ENCODE peak calls at places on chromosome 4, in ten cellular contexts. L is uterus, F is GM06990, Y is BJ, X is RWPE1, O is endodermal cell, Z is AG09309, S is Panc1, I is IMR-90, R is left lung. A is an unnamed sample.

GRCh38 chr4:28391877-28392276 is 1531.2 kb downstream of the STIM2 start:
- DNase-seq in R (no peak), X (no peak), Z (peak), L (no peak), F (no peak), I (peak), S (no peak), Y (no peak), O (no peak), A (no peak)

GRCh38 chr4:176498857-176499256 is 179.1 kb downstream of the SPCS3 start:
- DNase-seq in Y (no peak), X (no peak), F (no peak), S (no peak), R (no peak), I (peak), L (no peak), Z (no peak), O (no peak), A (peak)

GRCh38 chr4:119647558-119647957 is 19.0 kb upstream of the PDE5A start:
- DNase-seq in Z (peak), X (no peak), O (no peak), R (no peak), I (peak), Y (no peak), L (no peak), F (no peak), S (no peak), A (no peak)

GRCh38 chr4:41205854-41206460 is 8.4 kb downstream of the APBB2 start:
- DNase-seq in I (peak), L (no peak), R (no peak), O (no peak), X (no peak), Y (no peak), Z (no peak), S (no peak), F (no peak), A (no peak)

GRCh38 chr4:145299380-145300076 is 119.1 kb upstream of the OTUD4 start:
- DNase-seq in X (peak), I (peak), O (no peak), S (no peak), Z (peak), F (peak), Y (peak), R (no peak), L (no peak), A (no peak)

GRCh38 chr4:94516999-94517398 is 65.3 kb downstream of the PDLIM5 start:
- DNase-seq in X (peak), L (peak), Z (no peak), O (no peak), S (no peak), F (no peak), Y (no peak), R (no peak), I (peak), A (no peak)

GRCh38 chr4:169417629-169418282 is 147.0 kb upstream of the SH3RF1 start:
- DNase-seq in Y (no peak), Z (no peak), R (no peak), X (no peak), O (no peak), S (no peak), L (no peak), F (no peak), I (no peak), A (no peak)

GRCh38 chr4:174009686-174010451 is 273.6 kb downstream of the FBXO8 start:
- DNase-seq in X (no peak), S (no peak), L (no peak), I (no peak), O (no peak), F (no peak), Y (no peak), R (no peak), Z (no peak), A (no peak)

GRCh38 chr4:6753891-6754290 is 28.6 kb upstream of the KIAA0232 start:
- DNase-seq in I (no peak), O (no peak), S (no peak), Y (no peak), F (no peak), Z (no peak), R (no peak), L (no peak), X (no peak), A (no peak)

GRCh38 chr4:152346979-152347378 is 188.9 kb downstream of the FBXW7 start:
- DNase-seq in I (no peak), Y (no peak), O (no peak), R (no peak), L (no peak), F (no peak), Z (no peak), X (no peak), S (no peak), A (no peak)

GRCh38 chr4:156377036-156377700 is 423.5 kb upstream of the CTSO start:
- DNase-seq in R (no peak), Y (no peak), I (peak), F (no peak), Z (no peak), O (no peak), X (no peak), S (no peak), L (no peak), A (no peak)

GRCh38 chr4:33924239-33924638 is 2320.1 kb downstream of the ARAP2 start:
- DNase-seq in Z (peak), O (peak), R (no peak), L (no peak), Y (peak), F (no peak), S (no peak), I (peak), X (no peak), A (no peak)

GRCh38 chr4:118811008-118811764 is 24.7 kb downstream of the SEC24D start:
- DNase-seq in O (no peak), Z (peak), Y (peak), F (no peak), S (no peak), L (peak), R (no peak), X (no peak), I (peak), A (no peak)

GRCh38 chr4:38803833-38804653 is 548 bp downstream of the TLR1 start:
- DNase-seq in F (peak), Y (no peak), Z (no peak), I (no peak), S (no peak), O (no peak), L (no peak), R (no peak), X (no peak), A (no peak)

GRCh38 chr4:37653601-37654000 is 32.6 kb downstream of the RELL1 start:
- DNase-seq in R (no peak), L (no peak), Z (no peak), I (no peak), X (no peak), S (no peak), F (no peak), O (peak), Y (no peak), A (no peak)

GRCh38 chr4:53688186-53688790 is 97.0 kb upstream of the LNX1 start:
- DNase-seq in S (no peak), O (no peak), R (peak), I (peak), Y (peak), L (no peak), F (no peak), Z (peak), X (peak), A (peak)

GRCh38 chr4:113328514-113328913 is 279.1 kb downstream of the ANK2 start:
- DNase-seq in S (no peak), X (no peak), I (no peak), L (peak), Z (no peak), F (no peak), Y (no peak), O (peak), R (no peak), A (no peak)

GRCh38 chr4:183638436-183638835 is 20.5 kb downstream of the RWDD4 start:
- DNase-seq in I (peak), F (no peak), O (no peak), Z (peak), R (no peak), L (no peak), S (no peak), Y (no peak), X (peak), A (no peak)

GRCh38 chr4:168995537-168996295 is 14.3 kb downstream of the CBR4 start:
- DNase-seq in R (no peak), L (no peak), F (no peak), Y (no peak), Z (no peak), S (no peak), O (no peak), I (peak), X (no peak), A (no peak)

GRCh38 chr4:166174717-166175510 is 301.9 kb downstream of the TLL1 start:
- DNase-seq in I (no peak), F (no peak), Z (no peak), X (no peak), Y (no peak), S (no peak), R (no peak), L (no peak), O (no peak), A (no peak)

GRCh38 chr4:183241322-183241640 is 78.8 kb downstream of the CLDN22 start:
- DNase-seq in Z (no peak), O (no peak), X (peak), R (no peak), S (no peak), I (peak), L (no peak), F (no peak), Y (no peak), A (peak)

GRCh38 chr4:8917321-8917811 is 45.7 kb upstream of the HMX1 start:
- DNase-seq in O (no peak), Y (no peak), I (no peak), R (no peak), X (no peak), L (no peak), Z (no peak), F (no peak), S (no peak), A (no peak)

DNA sequence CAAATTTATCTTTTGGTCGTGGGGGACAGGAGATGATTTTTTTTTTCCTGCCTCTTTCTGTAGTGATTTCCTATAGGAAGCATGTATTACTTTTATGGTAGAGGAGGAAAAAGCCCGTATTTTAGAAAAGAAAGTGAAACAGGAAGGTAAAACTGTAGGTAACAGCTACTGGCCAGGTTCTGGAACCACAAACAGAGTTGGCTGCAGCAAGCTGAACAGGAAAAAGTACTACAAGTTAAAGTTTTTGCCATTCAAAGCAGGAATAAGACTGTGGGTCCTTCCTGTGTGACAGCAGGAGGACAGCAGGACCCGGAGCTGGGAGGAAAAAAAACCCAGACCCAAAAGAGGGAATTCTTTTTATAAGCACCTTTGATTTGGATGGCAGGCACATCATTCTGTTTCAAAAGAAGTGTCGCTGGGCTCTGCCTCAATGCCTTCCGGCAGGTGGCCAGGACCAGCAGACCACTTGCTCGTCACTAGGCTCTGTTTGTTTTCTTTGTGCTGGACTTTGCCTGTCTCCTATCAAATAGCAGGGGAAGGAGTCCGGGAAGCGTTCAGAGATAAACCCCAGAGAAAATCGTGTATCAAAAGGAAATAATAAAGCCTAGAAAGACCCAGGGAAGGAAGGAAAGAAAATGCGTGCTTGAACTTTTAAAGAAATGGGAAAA is 277.9 kb downstream of the ADGRA3 start:
- DNase-seq in Z (no peak), X (no peak), I (no peak), R (no peak), Y (no peak), S (no peak), F (no peak), L (no peak), O (no peak), A (no peak)
- TF ChIP-seq CTCF in Z (no peak), X (no peak), I (no peak), R (no peak), Y (no peak), S (no peak), F (no peak), L (no peak), O (no peak), A (no peak)

DNA sequence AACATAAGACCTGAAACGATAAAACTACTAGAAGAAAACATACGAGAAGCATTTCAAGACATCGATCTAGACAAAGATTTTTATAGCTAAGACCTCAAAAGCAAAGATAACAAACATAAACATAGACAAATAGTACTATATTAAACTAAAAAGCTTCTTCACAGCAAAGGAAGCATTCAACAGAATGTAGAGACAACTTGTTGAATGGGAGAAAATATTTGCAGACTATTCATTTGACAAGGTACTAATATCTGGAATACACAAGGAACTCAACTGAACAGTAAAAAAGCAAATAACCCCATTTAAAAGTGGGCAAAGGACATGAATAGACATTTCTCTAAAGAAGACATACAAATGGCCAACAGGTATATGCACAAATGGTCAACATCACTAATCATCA is 49.8 kb downstream of the MANBA start:
- DNase-seq in Y (no peak), L (no peak), X (no peak), F (no peak), I (no peak), O (no peak), Z (no peak), R (no peak), S (no peak), A (no peak)
- TF ChIP-seq CTCF in Y (no peak), L (no peak), X (no peak), F (no peak), I (no peak), O (no peak), Z (no peak), R (no peak), S (no peak), A (no peak)

GRCh38 chr4:110678517-110678916 is 55.6 kb upstream of the PITX2 start:
- DNase-seq in R (no peak), S (no peak), Y (no peak), I (no peak), L (no peak), F (no peak), O (no peak), Z (no peak), X (no peak), A (no peak)
- TF ChIP-seq CTCF in R (no peak), S (no peak), Y (no peak), I (no peak), L (no peak), F (no peak), O (no peak), Z (no peak), X (no peak), A (no peak)

DNA sequence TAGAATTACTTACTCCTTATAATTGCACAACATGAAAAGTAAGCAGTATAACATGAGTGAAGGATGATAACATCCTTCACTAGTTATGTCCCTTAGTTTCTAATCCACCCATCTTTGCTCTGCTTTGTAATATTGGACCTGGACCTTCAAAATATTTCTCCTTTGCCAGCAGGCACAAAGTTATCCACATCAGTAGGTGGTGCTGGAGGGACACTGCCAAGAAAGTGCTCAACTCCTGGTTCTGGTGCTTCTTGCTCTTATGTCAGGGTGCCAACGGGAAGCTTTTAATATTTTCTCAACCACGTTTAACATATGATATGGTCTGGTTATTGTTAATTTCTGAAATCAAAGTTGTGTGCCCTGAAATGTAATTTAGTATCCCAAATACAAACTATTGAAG is 49.1 kb downstream of the TMEM165 start:
- DNase-seq in R (no peak), O (no peak), I (peak), L (no peak), Y (no peak), S (no peak), Z (no peak), X (peak), F (no peak), A (no peak)
- TF ChIP-seq CTCF in R (no peak), O (peak), I (peak), L (no peak), Y (peak), S (peak), Z (peak), X (peak), F (peak), A (no peak)

GRCh38 chr4:2243682-2244380 is 1.9 kb upstream of the HAUS3 start:
- DNase-seq in I (peak), S (no peak), L (peak), X (no peak), O (peak), F (no peak), Y (no peak), R (peak), Z (no peak), A (no peak)
- TF ChIP-seq CTCF in I (peak), S (no peak), L (peak), X (no peak), O (peak), F (no peak), Y (peak), R (no peak), Z (peak), A (no peak)

DNA sequence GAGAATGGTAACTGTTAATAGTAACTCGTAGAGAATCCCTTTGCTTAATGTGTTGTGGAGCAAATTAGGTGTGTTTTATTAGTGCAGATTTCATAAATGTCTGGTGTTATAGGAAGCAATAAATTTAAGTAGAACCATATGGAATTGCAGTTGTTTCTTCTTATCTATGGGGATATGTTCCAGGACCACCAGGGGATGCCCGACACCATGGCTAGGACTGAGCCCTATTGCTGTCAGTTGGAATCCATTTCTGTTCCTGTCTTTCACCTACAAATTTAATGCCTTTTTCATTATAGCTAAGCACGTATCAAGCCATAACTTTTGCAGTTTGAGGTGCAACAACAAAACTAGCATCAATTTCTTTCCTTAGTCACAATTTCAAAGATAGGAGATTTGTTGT is 72.5 kb downstream of the DDIT4L start:
- DNase-seq in I (no peak), Y (no peak), L (no peak), O (no peak), Z (no peak), F (no peak), X (no peak), R (no peak), S (no peak), A (no peak)
- TF ChIP-seq CTCF in I (peak), Y (peak), L (peak), O (peak), Z (peak), F (no peak), X (no peak), R (no peak), S (peak), A (no peak)

A was measured in Calu3.